ENCODE peak calls at places on chromosome 10, in eight cellular contexts. H, J, W, S, A, L, U and Z are unnamed samples.

GRCh38 chr10:35637456-35637855 is 4.6 kb downstream of the FZD8 start:
- DNase-seq in W (peak; percentile 15), L (peak; percentile 11), S (no peak), J (peak; percentile 36), H (no peak), A (no peak), U (no peak), Z (no peak)

GRCh38 chr10:130934333-130935035 is 377.0 kb downstream of the TCERG1L start:
- DNase-seq in J (no peak), A (no peak), S (no peak), L (no peak), H (no peak), U (no peak), W (no peak), Z (no peak)

GRCh38 chr10:43354325-43354635 is 17.2 kb upstream of the FXYD4 start:
- DNase-seq in A (no peak), L (no peak), S (no peak), J (no peak), H (no peak), U (no peak), W (no peak), Z (no peak)

GRCh38 chr10:47318706-47319105 is 3.5 kb upstream of the GDF2 start:
- DNase-seq in W (no peak), J (no peak), H (no peak), A (no peak), U (no peak), S (no peak), L (no peak), Z (no peak)

GRCh38 chr10:108358912-108359311 is 1194.4 kb upstream of the SORCS1 start:
- DNase-seq in L (peak; percentile 86), J (peak; percentile 85), U (no peak), A (peak; percentile 80), W (peak; percentile 70), H (peak; percentile 95), S (no peak), Z (no peak)

GRCh38 chr10:4013651-4014085 is 228.7 kb upstream of the KLF6 start:
- DNase-seq in A (no peak), W (no peak), U (no peak), H (no peak), J (no peak), L (no peak), S (no peak), Z (no peak)

GRCh38 chr10:6348091-6348862 is 145.5 kb downstream of the PFKFB3 start:
- DNase-seq in A (peak; percentile 67), J (peak; percentile 33), H (no peak), W (no peak), U (peak; percentile 23), S (peak; percentile 17), L (no peak), Z (no peak)

GRCh38 chr10:3080608-3081007 is 13.3 kb downstream of the PFKP start:
- DNase-seq in U (no peak), A (no peak), L (no peak), W (peak; percentile 44), H (no peak), J (no peak), S (no peak), Z (no peak)

GRCh38 chr10:5589963-5590511 is 65.3 kb downstream of the CALML3 start:
- DNase-seq in W (peak; percentile 28), J (peak; percentile 77), H (no peak), S (no peak), U (no peak), L (peak; percentile 39), A (no peak), Z (no peak)

GRCh38 chr10:74997163-74997562 is 114.3 kb upstream of the SAMD8 start:
- DNase-seq in L (no peak), U (no peak), W (no peak), H (no peak), J (no peak), A (no peak), S (no peak), Z (no peak)
- TF ChIP-seq CTCF in L (no peak), U (no peak), W (no peak), H (no peak), J (no peak), A (no peak), S (no peak), Z (no peak)

DNA sequence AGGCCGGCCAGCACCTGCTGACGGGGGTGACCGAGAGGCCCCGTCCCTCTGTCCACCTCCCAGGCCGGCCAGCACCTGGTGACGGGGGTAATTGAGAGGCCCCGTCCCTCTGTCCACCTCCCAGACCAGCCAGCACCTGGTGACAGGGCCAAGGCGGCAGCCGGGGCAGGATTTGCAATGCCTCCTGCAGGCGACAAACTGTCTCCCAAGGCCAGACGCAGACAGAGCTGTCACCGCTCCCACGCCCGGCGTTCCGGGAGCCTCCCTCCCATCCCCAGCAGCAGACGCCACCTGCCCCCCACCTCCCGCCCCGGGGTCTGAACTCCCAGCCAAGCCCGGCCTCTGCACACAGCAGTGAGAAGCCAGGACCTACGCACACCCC is 94.9 kb upstream of the DIP2C start:
- DNase-seq in U (no peak), W (no peak), J (no peak), A (no peak), S (no peak), L (no peak), H (no peak), Z (peak; percentile 8)
- TF ChIP-seq CTCF in U (no peak), W (no peak), J (no peak), A (no peak), S (no peak), L (no peak), H (no peak), Z (peak; percentile 17)

DNA sequence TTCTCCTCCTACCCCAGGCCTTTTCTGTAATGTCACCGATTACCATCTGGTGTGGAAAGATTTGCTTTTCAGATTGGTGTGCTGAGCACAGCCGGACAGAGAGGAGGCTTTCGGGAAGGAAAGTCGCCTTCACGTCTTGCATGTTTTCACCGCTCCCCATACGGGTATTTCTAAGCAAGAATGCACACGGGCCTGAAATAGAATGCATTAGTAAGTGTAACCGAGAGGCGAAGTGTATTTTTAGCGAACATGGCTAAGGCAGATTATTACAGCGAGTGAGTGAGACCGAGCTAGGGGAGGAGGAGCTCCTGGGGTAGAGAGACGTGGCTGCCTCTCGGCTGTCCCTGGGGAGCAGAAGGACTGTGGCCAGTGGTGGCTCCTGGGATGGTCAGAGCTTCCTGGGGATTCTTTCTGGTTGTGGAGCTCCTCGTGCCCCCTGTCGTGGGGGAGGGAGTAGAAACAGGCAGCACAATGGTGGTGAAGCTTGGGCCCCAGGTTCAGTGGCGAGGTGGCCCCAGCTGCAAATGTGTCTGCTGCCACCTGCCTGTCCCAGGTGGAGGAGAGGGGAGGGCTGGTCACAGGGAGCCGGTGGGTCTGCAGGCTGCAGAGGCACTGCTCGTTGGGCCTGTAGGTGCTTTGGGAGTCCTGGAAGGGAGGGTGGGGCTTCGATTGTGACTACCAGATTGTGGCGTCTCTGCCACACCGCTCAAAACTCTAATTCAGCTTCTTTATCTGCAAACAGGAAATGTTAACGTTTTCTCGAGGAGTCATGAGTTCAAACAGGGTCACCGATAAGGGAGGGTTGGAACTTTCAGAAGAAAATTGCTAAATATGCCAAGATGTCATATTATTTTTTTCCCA is 135.8 kb downstream of the CAMK1D start:
- DNase-seq in S (no peak), A (no peak), L (no peak), H (no peak), W (no peak), U (peak; percentile 55), J (no peak), Z (no peak)
- TF ChIP-seq CTCF in S (no peak), A (no peak), L (no peak), H (no peak), W (no peak), U (no peak), J (no peak), Z (no peak)

DNA sequence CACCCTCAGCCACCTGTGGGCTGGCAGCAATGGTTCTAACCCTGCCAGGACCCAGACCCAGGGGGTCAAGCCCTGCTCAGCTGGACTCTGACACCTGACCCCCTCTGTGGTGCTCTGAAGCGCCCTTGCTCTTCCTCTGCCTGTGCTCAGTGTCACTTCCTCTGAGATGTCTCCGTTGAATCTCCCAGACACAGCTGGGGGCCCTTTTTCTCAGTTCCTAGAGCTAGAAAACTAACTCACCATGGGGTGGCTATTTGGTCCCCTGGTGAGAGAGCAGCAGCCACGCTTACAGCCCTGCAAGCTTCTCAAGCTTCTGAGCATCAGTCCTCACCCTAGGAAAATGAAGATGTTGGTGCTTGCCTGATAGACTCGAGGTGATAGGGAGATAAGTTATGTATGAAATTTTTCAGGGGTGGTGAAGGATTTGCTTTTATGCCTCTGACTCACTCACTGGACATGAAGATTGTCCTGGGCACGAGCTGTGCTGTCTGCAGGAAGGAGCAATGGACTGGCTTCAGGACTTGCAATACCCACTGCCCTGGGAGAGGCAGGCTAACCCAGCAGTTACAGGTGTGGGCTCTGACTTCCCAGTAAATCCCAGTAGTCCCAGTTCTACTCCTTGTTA is 29.6 kb downstream of the COL13A1 start:
- DNase-seq in U (no peak), A (no peak), H (no peak), J (peak; percentile 36), L (no peak), W (no peak), S (no peak), Z (no peak)
- TF ChIP-seq CTCF in U (no peak), A (no peak), H (no peak), J (no peak), L (no peak), W (no peak), S (no peak), Z (no peak)

DNA sequence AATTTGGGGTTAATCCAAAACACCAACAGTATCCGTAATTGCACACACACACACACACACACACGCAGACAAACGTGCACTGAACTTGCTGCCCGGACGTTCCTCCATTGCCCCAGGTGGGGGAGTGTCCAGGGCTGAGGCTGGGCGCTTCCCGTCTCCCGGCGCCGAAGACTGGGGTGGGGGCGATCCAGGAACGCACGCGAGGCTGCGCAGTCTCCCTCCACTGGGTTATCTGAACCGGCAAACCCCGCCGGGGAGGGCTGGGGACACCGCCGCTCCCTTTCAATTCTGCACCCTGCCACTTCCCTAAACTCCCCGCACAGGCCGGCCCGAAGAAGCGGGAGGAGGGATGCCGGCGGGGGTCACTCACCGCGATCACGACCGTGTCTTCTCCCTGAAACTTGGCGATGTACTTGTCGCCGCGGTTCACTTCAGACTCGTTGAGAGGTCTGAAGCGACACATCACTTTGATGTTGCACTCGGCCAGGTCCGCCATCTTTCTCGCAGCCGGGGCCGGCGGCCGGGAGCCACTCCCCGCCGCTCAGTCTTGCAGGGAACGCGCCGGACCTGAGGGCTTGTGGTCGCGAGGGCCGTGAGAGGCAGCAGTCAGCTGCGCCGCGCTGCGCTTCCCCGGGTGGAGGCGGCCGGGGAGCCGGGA is 618 bp downstream of the KIF5B start:
- DNase-seq in S (peak; percentile 45), L (peak; percentile 70), A (no peak), U (peak; percentile 73), W (peak; percentile 72), J (peak; percentile 54), H (peak; percentile 63), Z (peak; percentile 57)
- TF ChIP-seq CTCF in S (no peak), L (peak; percentile 3), A (peak; percentile 19), U (no peak), W (peak; percentile 23), J (peak; percentile 7), H (no peak), Z (no peak)

DNA sequence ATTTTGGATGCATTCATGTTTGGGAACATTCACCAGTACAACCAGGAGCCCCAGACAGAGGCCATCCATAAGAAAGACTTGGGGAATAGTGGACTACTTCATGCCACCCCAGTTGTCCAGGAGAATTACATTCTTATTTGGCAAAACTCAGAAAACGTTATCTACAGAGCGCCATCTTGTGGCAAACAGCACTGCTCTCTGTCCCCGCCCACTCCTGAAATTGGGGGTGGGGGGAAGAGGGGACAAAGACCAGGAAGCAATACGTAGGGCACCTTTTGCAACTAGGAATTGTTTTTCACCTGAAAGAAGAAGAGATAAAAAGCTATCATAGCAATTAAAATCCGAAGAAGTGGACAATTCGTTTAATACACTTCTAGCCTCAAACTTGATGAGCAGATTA is 134.6 kb upstream of the MGMT start:
- DNase-seq in S (peak; percentile 8), W (peak; percentile 57), J (no peak), U (no peak), H (no peak), L (peak; percentile 30), A (no peak), Z (peak; percentile 16)
- TF ChIP-seq CTCF in S (peak; percentile 42), W (no peak), J (peak; percentile 20), U (peak; percentile 22), H (no peak), L (peak; percentile 36), A (peak; percentile 84), Z (peak; percentile 53)